ENCODE peak calls at places on chromosomes 11 and 22, in nine cellular contexts. V is A549, R is K562, L is testis, Z is body of pancreas, F is tibial nerve, C is upper lobe of left lung, H is right lobe of liver, Y is uterus. E is an unnamed sample.

GRCh38 chr11:62472063-62472884 is 53.4 kb downstream of the SCGB1A1 start:
- DNase-seq in L (no peak), C (no peak), R (peak), Z (peak), F (no peak), V (peak), Y (peak), H (no peak), E (no peak)

GRCh38 chr11:129143335-129143734 is 48.8 kb downstream of the ARHGAP32 start:
- DNase-seq in Z (peak), L (peak), R (no peak), F (peak), C (peak), H (peak), V (peak), Y (peak), E (no peak)

GRCh38 chr22:37316875-37317371 is 34.6 kb downstream of the CYTH4 start:
- DNase-seq in Z (peak), H (peak), L (peak), Y (peak), C (peak), V (peak), R (peak), F (peak), E (peak)

GRCh38 chr11:27120211-27120610 is 79.6 kb downstream of the BBOX1 start:
- DNase-seq in Y (no peak), F (no peak), R (no peak), Z (no peak), V (no peak), C (no peak), L (no peak), H (no peak), E (no peak)

GRCh38 chr11:69041516-69041915 is 7.2 kb upstream of the TPCN2 start:
- DNase-seq in F (no peak), Z (no peak), H (no peak), V (no peak), R (no peak), L (no peak), C (no peak), Y (no peak), E (no peak)

GRCh38 chr11:105738972-105739574 is 129.2 kb downstream of the GRIA4 start:
- DNase-seq in H (no peak), R (no peak), Z (no peak), C (no peak), F (no peak), Y (no peak), V (no peak), L (no peak), E (no peak)

GRCh38 chr11:12403122-12403994 is 26.0 kb downstream of the PARVA start:
- DNase-seq in Y (no peak), C (no peak), L (no peak), V (no peak), H (no peak), F (no peak), R (no peak), Z (no peak), E (no peak)

GRCh38 chr22:44807915-44808690 is 55.7 kb downstream of the ARHGAP8 start:
- DNase-seq in F (no peak), V (no peak), C (no peak), H (no peak), Z (no peak), L (no peak), Y (no peak), R (peak), E (no peak)

GRCh38 chr11:45209904-45210699 is 63.7 kb downstream of the PRDM11 start:
- DNase-seq in L (peak), C (peak), H (peak), V (no peak), Y (peak), R (no peak), F (peak), Z (peak), E (no peak)

GRCh38 chr11:122337241-122338176 is 221.5 kb upstream of the BLID start:
- DNase-seq in L (no peak), V (no peak), C (no peak), Z (no peak), Y (no peak), F (no peak), R (no peak), H (no peak), E (no peak)

GRCh38 chr11:61295596-61295926 is 445 bp upstream of the VWCE start:
- DNase-seq in L (no peak), F (no peak), C (no peak), Z (peak), R (no peak), H (peak), V (no peak), Y (no peak), E (no peak)

GRCh38 chr11:48167380-48167779 is 49.2 kb upstream of the OR4B1 start:
- DNase-seq in Y (no peak), V (no peak), Z (no peak), R (no peak), L (no peak), F (no peak), C (no peak), H (no peak), E (no peak)

GRCh38 chr11:45517171-45517770 is 148.2 kb downstream of the CHST1 start:
- DNase-seq in V (no peak), R (no peak), F (no peak), Y (no peak), H (no peak), L (no peak), C (no peak), Z (no peak), E (no peak)

GRCh38 chr11:121367434-121367833 is 74.9 kb downstream of the SC5D start:
- DNase-seq in C (no peak), Z (peak), F (no peak), L (no peak), R (no peak), Y (no peak), V (no peak), H (no peak), E (peak)

GRCh38 chr11:95596011-95596489 is 193.5 kb downstream of the FAM76B start:
- DNase-seq in Y (no peak), L (no peak), V (no peak), C (no peak), F (no peak), R (no peak), H (no peak), Z (no peak), E (no peak)

GRCh38 chr22:33785283-33785991 is 134.8 kb downstream of the LARGE1 start:
- DNase-seq in L (no peak), R (no peak), Y (no peak), H (no peak), Z (peak), C (no peak), F (no peak), V (no peak), E (no peak)

GRCh38 chr11:129950319-129951034 is 52.2 kb downstream of the PRDM10 start:
- DNase-seq in C (peak), F (peak), H (no peak), L (peak), Z (peak), V (no peak), Y (peak), R (no peak), E (no peak)

GRCh38 chr11:106989056-106989455 is 29.2 kb downstream of the GUCY1A2 start:
- DNase-seq in V (no peak), Y (no peak), L (no peak), R (no peak), C (no peak), Z (no peak), F (no peak), H (no peak), E (no peak)

GRCh38 chr22:28981818-28982499 is 79.7 kb downstream of the C22orf31 start:
- DNase-seq in V (peak), R (no peak), F (no peak), C (no peak), Y (no peak), Z (no peak), L (no peak), H (no peak), E (no peak)

GRCh38 chr11:62566247-62566646 is 7.4 kb downstream of the EEF1G start:
- DNase-seq in R (no peak), V (no peak), Y (no peak), C (no peak), L (no peak), Z (no peak), H (no peak), F (no peak), E (no peak)

GRCh38 chr11:28529540-28530410 is 421.6 kb downstream of the METTL15 start:
- DNase-seq in C (no peak), L (no peak), F (no peak), R (peak), H (no peak), Z (no peak), Y (no peak), V (peak), E (no peak)

GRCh38 chr11:111944651-111945051 is 7.5 kb downstream of the DIXDC1 start:
- DNase-seq in H (no peak), V (peak), C (no peak), L (no peak), Z (no peak), Y (no peak), F (no peak), R (no peak), E (no peak)

GRCh38 chr11:69949327-69949726 is 128.8 kb upstream of the ANO1 start:
- DNase-seq in R (peak), Z (peak), F (no peak), V (peak), Y (no peak), H (no peak), C (no peak), L (no peak), E (no peak)

GRCh38 chr11:77102246-77103210 is at the start of gene OMP:
- DNase-seq in L (no peak), H (peak), Z (no peak), R (no peak), F (no peak), Y (no peak), C (no peak), V (no peak), E (no peak)

GRCh38 chr11:3836903-3837302 is 3.9 kb downstream of the RHOG start:
- DNase-seq in F (no peak), R (peak), L (no peak), Y (no peak), C (peak), V (no peak), Z (peak), H (peak), E (no peak)

GRCh38 chr11:63763506-63764200 is 4.9 kb downstream of the ZFTA start:
- DNase-seq in C (no peak), V (no peak), H (peak), R (no peak), F (peak), L (no peak), Y (peak), Z (no peak), E (no peak)

GRCh38 chr11:10473371-10473770 is 18.3 kb downstream of the AMPD3 start:
- DNase-seq in C (peak), H (no peak), R (no peak), L (no peak), Y (no peak), F (no peak), Z (no peak), V (no peak), E (no peak)

GRCh38 chr22:48192920-48193319 is 1430.5 kb downstream of the TBC1D22A start:
- DNase-seq in H (no peak), F (no peak), R (no peak), Z (no peak), L (no peak), V (no peak), C (no peak), Y (no peak), E (no peak)

GRCh38 chr11:120180571-120181445 is 30.0 kb upstream of the OAF start:
- DNase-seq in L (peak), R (no peak), V (no peak), C (no peak), F (no peak), Y (peak), Z (no peak), H (no peak), E (no peak)

GRCh38 chr11:35623708-35624168 is 5.5 kb downstream of the FJX1 start:
- DNase-seq in Y (no peak), L (no peak), C (no peak), R (no peak), V (no peak), H (no peak), F (no peak), Z (no peak), E (no peak)

GRCh38 chr11:76234704-76235232 is 28.5 kb upstream of the WNT11 start:
- DNase-seq in H (peak), F (peak), V (no peak), C (no peak), R (no peak), L (no peak), Y (peak), Z (no peak), E (no peak)

GRCh38 chr22:47245786-47246185 is 483.3 kb downstream of the TBC1D22A start:
- DNase-seq in L (no peak), Y (no peak), F (no peak), C (no peak), H (no peak), V (no peak), R (no peak), Z (no peak), E (no peak)

GRCh38 chr11:45110562-45110961 is 35.9 kb upstream of the PRDM11 start:
- DNase-seq in C (no peak), Z (peak), H (no peak), F (no peak), R (peak), L (peak), V (peak), Y (peak), E (peak)

GRCh38 chr11:65013692-65014145 is 241 bp upstream of the ARL2 start:
- DNase-seq in F (peak), R (peak), V (peak), C (peak), Y (peak), H (peak), Z (peak), L (peak), E (peak)

GRCh38 chr22:35862697-35863096 is 145.0 kb downstream of the APOL5 start:
- DNase-seq in Z (no peak), H (no peak), C (no peak), Y (no peak), R (no peak), V (no peak), F (no peak), L (no peak), E (no peak)

GRCh38 chr11:77130763-77131513 is 2.9 kb downstream of the MYO7A start:
- DNase-seq in H (peak), L (peak), F (peak), Y (peak), V (no peak), Z (peak), R (no peak), C (no peak), E (no peak)

GRCh38 chr11:120304526-120304925 is 20.6 kb upstream of the TLCD5 start:
- DNase-seq in R (no peak), H (no peak), C (no peak), Y (no peak), L (no peak), V (peak), F (no peak), Z (no peak), E (no peak)

GRCh38 chr11:117902001-117902855 is 25.8 kb upstream of the FXYD6 start:
- DNase-seq in V (no peak), R (no peak), L (no peak), Y (peak), Z (no peak), F (no peak), H (no peak), C (peak), E (no peak)

GRCh38 chr11:133711545-133711944 is 133.8 kb downstream of the SPATA19 start:
- DNase-seq in Z (no peak), Y (no peak), V (no peak), F (no peak), H (no peak), L (no peak), R (no peak), C (no peak), E (no peak)
- TF ChIP-seq POLR2A in Z (no peak), Y (no peak), V (no peak), F (no peak), H (no peak), L (no peak), R (no peak), C (no peak), E (no peak)

GRCh38 chr11:110093407-110094297 is 460 bp downstream of the ZC3H12C start:
- DNase-seq in C (peak), Z (peak), F (peak), R (peak), L (peak), Y (peak), V (peak), H (peak), E (peak)
- TF ChIP-seq POLR2A in C (peak), Z (peak), F (no peak), R (no peak), L (no peak), Y (no peak), V (no peak), H (no peak), E (peak)

GRCh38 chr11:783581-784015 is 6.3 kb downstream of the CEND1 start:
- DNase-seq in L (peak), H (peak), R (no peak), V (peak), C (peak), Y (peak), Z (peak), F (peak), E (no peak)

GRCh38 chr11:786235-787083 is 3.4 kb downstream of the CEND1 start:
- DNase-seq in Y (no peak), L (peak), H (no peak), F (no peak), Z (no peak), V (no peak), C (no peak), R (no peak), E (no peak)

GRCh38 chr11:779955-780532 is 2.8 kb upstream of the GATD1 start:
- DNase-seq in L (no peak), F (no peak), Z (no peak), Y (peak), V (no peak), R (no peak), C (no peak), H (no peak), E (no peak)

GRCh38 chr11:779120-779954 is 2.0 kb upstream of the GATD1 start:
- DNase-seq in C (no peak), V (no peak), L (no peak), F (no peak), H (peak), Z (no peak), Y (no peak), R (no peak), E (no peak)

DNA sequence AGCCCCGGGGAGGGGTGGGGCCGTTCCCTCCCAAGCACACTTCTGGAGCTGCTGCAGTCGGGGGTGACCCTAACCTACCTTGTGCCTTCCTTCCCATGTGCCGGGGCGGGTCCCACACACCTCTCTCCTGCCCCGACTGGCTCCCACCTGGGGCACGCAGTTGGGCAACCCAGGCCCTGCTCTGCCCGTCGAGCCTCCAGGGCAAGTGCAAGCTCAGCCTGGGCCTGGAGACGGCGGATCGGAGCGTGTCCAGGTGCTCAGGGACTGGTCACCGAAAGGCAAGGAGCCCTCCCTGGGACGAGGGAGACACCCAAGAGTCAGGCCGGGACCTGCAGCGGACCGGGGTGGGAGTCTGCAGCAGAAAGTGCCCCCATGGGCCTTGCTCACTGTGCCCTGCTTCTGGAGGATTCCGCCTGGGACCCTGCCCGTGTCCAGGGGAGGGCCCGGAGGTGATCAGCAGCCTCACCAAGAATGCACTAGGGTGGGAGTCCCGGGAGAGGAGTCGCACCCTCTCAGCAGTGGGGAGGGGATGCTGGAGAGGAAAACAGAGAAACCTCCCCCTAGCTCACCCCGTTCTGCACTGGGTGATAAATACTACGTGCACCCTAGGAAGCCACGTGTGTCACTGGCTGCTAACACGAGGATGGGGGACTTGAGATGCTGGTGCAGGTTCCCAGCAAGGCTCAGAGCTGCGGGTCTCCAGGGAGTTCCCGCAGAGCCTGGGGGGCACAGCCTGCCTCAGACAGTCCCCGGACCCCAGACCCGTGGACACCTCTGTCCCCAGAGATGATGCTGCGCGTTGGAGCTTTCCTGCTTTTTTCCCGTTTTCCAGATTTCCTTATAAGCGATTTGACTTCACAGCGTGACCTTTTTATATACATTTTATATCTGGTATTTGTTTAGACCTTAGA is 5.2 kb upstream of the GATD1 start:
- DNase-seq in H (peak), C (no peak), Z (no peak), R (no peak), Y (no peak), F (no peak), V (no peak), L (no peak), E (no peak)
- TF ChIP-seq POLR2A in H (no peak), C (no peak), Z (no peak), R (no peak), Y (no peak), F (no peak), V (no peak), L (no peak), E (no peak)

DNA sequence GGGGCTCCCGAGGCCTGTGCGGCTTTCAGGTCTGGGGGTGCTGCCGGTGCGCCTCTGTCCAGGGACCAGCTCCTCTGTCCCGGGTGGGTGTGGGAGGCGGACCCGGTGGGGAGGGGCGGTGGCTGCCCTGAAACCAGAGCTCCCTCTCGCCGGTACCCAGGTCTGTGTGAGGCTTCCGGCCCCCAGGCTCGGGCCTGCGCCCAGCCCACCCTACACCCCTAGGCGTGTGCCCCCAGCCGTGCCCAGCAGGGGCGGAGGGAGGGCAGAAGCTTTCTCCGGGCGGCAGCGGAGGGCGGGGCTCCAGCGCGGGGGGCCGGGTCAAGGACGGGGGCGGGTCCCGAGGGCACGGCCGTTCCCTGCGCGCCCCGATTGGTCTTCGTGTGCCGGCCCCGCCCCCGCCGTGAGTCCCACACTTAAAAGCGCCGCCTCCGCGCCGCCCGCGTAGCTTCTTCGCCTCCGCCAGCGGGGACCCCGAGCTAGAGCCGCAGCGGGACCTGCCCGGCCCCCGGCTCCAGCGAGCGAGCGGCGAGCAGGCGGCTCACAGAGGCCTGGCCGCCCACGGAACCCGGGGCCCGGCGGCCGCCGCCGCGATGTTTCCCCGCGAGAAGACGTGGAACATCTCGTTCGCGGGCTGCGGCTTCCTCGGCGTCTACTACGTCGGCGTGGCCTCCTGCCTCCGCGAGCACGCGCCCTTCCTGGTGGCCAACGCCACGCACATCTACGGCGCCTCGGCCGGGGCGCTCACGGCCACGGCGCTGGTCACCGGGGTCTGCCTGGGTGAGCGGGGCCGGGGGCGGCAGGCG is 616 bp downstream of the PNPLA2 start:
- DNase-seq in Y (peak), C (peak), R (peak), Z (peak), V (peak), H (peak), L (peak), F (peak), E (peak)
- TF ChIP-seq POLR2A in Y (peak), C (peak), R (peak), Z (peak), V (peak), H (peak), L (no peak), F (peak), E (peak)